ENCODE peak calls at places on chromosome 18, in six cellular contexts. T is Peyer's patch; D is psoas muscle; W is adipocyte; K is kidney; P is naive thymus-derived CD4-positive, alpha-beta T cell. Z is an unnamed sample.

GRCh38 chr18:50127516-50128229 is 67.3 kb downstream of the MYO5B start:
- DNase-seq in T (no peak), D (no peak), W (no peak), K (no peak), P (no peak), Z (no peak)

GRCh38 chr18:59432796-59433195 is 73.7 kb upstream of the LMAN1 start:
- DNase-seq in T (no peak), D (no peak), W (peak; percentile 56), K (no peak), P (no peak), Z (no peak)

GRCh38 chr18:25842665-25843064 is 247.7 kb downstream of the SS18 start:
- DNase-seq in T (no peak), D (no peak), W (no peak), K (no peak), P (no peak), Z (no peak)

GRCh38 chr18:33470229-33470628 is 29.7 kb upstream of the CCDC178 start:
- DNase-seq in T (no peak), D (no peak), W (no peak), K (no peak), P (no peak), Z (no peak)

GRCh38 chr18:25950321-25950720 is 140.1 kb downstream of the SS18 start:
- DNase-seq in T (no peak), D (no peak), W (no peak), K (no peak), P (no peak), Z (no peak)

GRCh38 chr18:11995445-11996189 is 14.3 kb downstream of the IMPA2 start:
- DNase-seq in T (peak; percentile 62), D (peak; percentile 87), W (peak; percentile 86), K (peak; percentile 88), P (peak; percentile 35), Z (no peak)

GRCh38 chr18:61664413-61665084 is 228.3 kb downstream of the RNF152 start:
- DNase-seq in T (no peak), D (no peak), W (no peak), K (no peak), P (no peak), Z (no peak)

GRCh38 chr18:41939326-41939725 is 15.7 kb upstream of the PIK3C3 start:
- DNase-seq in T (no peak), D (no peak), W (no peak), K (no peak), P (no peak), Z (no peak)

GRCh38 chr18:22822024-22822423 is 111.1 kb upstream of the RBBP8 start:
- DNase-seq in T (no peak), D (no peak), W (peak; percentile 77), K (no peak), P (no peak), Z (peak; percentile 65)

GRCh38 chr18:46764586-46764985 is 7.7 kb upstream of the ST8SIA5 start:
- DNase-seq in T (no peak), D (no peak), W (no peak), K (no peak), P (no peak), Z (no peak)

GRCh38 chr18:25261768-25262167 is 90.2 kb downstream of the ZNF521 start:
- DNase-seq in T (no peak), D (no peak), W (no peak), K (no peak), P (no peak), Z (no peak)

GRCh38 chr18:25866331-25866730 is 224.1 kb downstream of the SS18 start:
- DNase-seq in T (no peak), D (no peak), W (no peak), K (no peak), P (no peak), Z (no peak)

GRCh38 chr18:13500891-13501887 is 225.2 kb downstream of the FAM210A start:
- DNase-seq in T (no peak), D (peak; percentile 79), W (peak; percentile 63), K (no peak), P (no peak), Z (peak; percentile 62)

GRCh38 chr18:12254137-12254819 is at the start of gene CIDEA:
- DNase-seq in T (no peak), D (peak; percentile 46), W (peak; percentile 50), K (peak; percentile 67), P (no peak), Z (no peak)

GRCh38 chr18:11177382-11177781 is 28.0 kb upstream of the PIEZO2 start:
- DNase-seq in T (no peak), D (no peak), W (no peak), K (no peak), P (no peak), Z (no peak)

GRCh38 chr18:8229040-8229439 is 380.2 kb upstream of the RAB12 start:
- DNase-seq in T (no peak), D (no peak), W (no peak), K (no peak), P (no peak), Z (no peak)

GRCh38 chr18:12726774-12727550 is 24.1 kb downstream of the PSMG2 start:
- DNase-seq in T (peak; percentile 47), D (no peak), W (peak; percentile 87), K (no peak), P (peak; percentile 49), Z (no peak)

GRCh38 chr18:69844656-69845055 is 103.0 kb downstream of the CD226 start:
- DNase-seq in T (no peak), D (no peak), W (no peak), K (no peak), P (no peak), Z (no peak)

GRCh38 chr18:50099725-50100414 is 95.1 kb downstream of the MYO5B start:
- DNase-seq in T (no peak), D (no peak), W (peak; percentile 7), K (no peak), P (no peak), Z (peak; percentile 87)

GRCh38 chr18:39389800-39390379 is 1824.3 kb upstream of the CELF4 start:
- DNase-seq in T (no peak), D (no peak), W (no peak), K (peak; percentile 44), P (no peak), Z (no peak)

GRCh38 chr18:9260388-9261380 is 73.9 kb upstream of the TWSG1 start:
- DNase-seq in T (no peak), D (no peak), W (no peak), K (no peak), P (no peak), Z (no peak)

GRCh38 chr18:25898965-25899364 is 191.4 kb downstream of the SS18 start:
- DNase-seq in T (no peak), D (no peak), W (no peak), K (no peak), P (no peak), Z (no peak)

DNA sequence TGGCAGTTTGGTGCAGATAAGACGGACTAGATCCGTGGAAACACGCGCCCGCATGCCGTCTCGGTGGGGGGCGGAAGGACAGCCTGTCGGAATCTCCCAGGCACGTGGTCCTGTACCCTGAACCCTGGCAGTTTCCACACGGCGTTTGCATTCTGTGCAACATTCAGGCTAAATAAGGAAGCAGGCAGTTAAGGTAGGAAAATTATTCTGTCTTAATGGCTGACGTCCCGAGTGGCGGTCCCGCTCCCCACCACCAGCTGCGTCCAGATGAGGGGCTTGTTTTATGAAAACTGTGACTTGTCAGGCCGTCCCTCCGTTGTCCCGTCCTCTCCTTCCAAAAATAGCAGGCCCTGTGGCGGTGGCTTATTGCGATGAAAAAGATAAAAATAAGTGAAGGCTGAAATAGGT is 120.2 kb downstream of the NFATC1 start:
- DNase-seq in T (peak; percentile 37), D (no peak), W (no peak), K (peak; percentile 70), P (no peak), Z (no peak)
- H3K4me1 ChIP-seq in T (no peaks in the 10 kb centered on the region), D (peaks cover 7% of the 10 kb centered on the region), W (no peaks in the 10 kb centered on the region), K (peaks cover 2% of the 10 kb centered on the region), P (peaks cover 52% of the 10 kb centered on the region), Z (no peaks in the 10 kb centered on the region)

GRCh38 chr18:63205791-63206252 is 113.7 kb downstream of the BCL2 start:
- DNase-seq in T (no peak), D (no peak), W (no peak), K (no peak), P (no peak), Z (no peak)
- H3K4me1 ChIP-seq in T (peaks cover 14% of the 10 kb centered on the region), D (peaks cover 34% of the 10 kb centered on the region), W (no peaks in the 10 kb centered on the region), K (no peaks in the 10 kb centered on the region), P (peaks cover 92% of the 10 kb centered on the region), Z (no peaks in the 10 kb centered on the region)

GRCh38 chr18:28045176-28045810 is 131.6 kb downstream of the CDH2 start:
- DNase-seq in T (no peak), D (no peak), W (peak; percentile 65), K (no peak), P (no peak), Z (no peak)
- H3K4me1 ChIP-seq in T (no peaks in the 10 kb centered on the region), D (no peaks in the 10 kb centered on the region), W (no peaks in the 10 kb centered on the region), K (no peaks in the 10 kb centered on the region), P (no peaks in the 10 kb centered on the region), Z (no peaks in the 10 kb centered on the region)

GRCh38 chr18:64167408-64167807 is 18.5 kb upstream of the LINC00305 start:
- DNase-seq in T (no peak), D (no peak), W (no peak), K (no peak), P (no peak), Z (no peak)

GRCh38 chr18:64165906-64166305 is 17.0 kb upstream of the LINC00305 start:
- DNase-seq in T (no peak), D (no peak), W (no peak), K (no peak), P (no peak), Z (no peak)

DNA sequence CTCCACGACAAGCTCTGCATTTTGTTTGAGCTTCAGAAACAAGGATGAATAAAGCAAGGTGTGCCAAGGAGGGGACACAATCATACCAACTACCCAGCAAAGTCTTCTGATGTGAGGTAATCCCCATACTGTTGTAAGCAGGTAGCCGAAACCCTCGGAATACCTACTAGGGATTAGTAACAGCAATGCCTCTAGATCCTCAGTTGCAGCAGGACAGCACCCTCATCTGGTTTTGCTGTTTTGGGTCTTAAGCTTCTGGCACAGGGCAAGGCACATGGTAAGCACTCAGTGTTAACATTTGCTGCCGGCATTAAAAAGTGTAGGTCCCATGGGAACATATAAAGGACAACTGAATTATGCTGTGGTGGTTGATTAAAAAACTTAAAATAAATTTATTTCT is 16.0 kb upstream of the LINC00305 start:
- DNase-seq in T (no peak), D (no peak), W (no peak), K (no peak), P (no peak), Z (no peak)
- H3K4me1 ChIP-seq in T (no peaks in the 10 kb centered on the region), D (no peaks in the 10 kb centered on the region), W (no peaks in the 10 kb centered on the region), K (no peaks in the 10 kb centered on the region), P (no peaks in the 10 kb centered on the region), Z (no peaks in the 10 kb centered on the region)

GRCh38 chr18:48724939-48725338 is 186.1 kb downstream of the CTIF start:
- DNase-seq in T (no peak), D (no peak), W (no peak), K (peak; percentile 45), P (no peak), Z (no peak)
- H3K4me1 ChIP-seq in T (no peaks in the 10 kb centered on the region), D (peaks cover 20% of the 10 kb centered on the region), W (peaks cover 42% of the 10 kb centered on the region), K (no peaks in the 10 kb centered on the region), P (no peaks in the 10 kb centered on the region), Z (peaks cover 19% of the 10 kb centered on the region)